ENCODE peak calls at places on chromosomes 12 and 14, in eight cellular contexts. O is left ventricle myocardium inferior; C is stimulated activated CD8-positive, alpha-beta memory T cell treated with anti-CD3 and anti-CD28 coated beads, Interleukin-7, amount 100 ng/mL, for 4 hours; W is colonic mucosa; A is activated CD4-positive, alpha-beta T cell treated with anti-CD3 and anti-CD28 coated beads, Interleukin-2, amount 50 U/mL, for 1 hour; Q is NCI-H1694; K is progenitor cell of endocrine pancreas; F is heart right ventricle. R is an unnamed sample.

GRCh38 chr12:71440393-71441349 is 1.1 kb downstream of the LGR5 start:
- DNase-seq in O (no peak), C (no peak), W (peak), A (no peak), Q (no peak), K (no peak), F (no peak), R (no peak)

GRCh38 chr14:59537476-59537875 is 39.1 kb downstream of the CCDC175 start:
- DNase-seq in O (no peak), C (no peak), W (no peak), A (no peak), Q (no peak), K (no peak), F (no peak), R (no peak)

GRCh38 chr12:1083888-1084262 is 92.9 kb downstream of the ERC1 start:
- DNase-seq in O (no peak), C (no peak), W (no peak), A (no peak), Q (peak), K (no peak), F (no peak), R (no peak)

GRCh38 chr14:77406718-77407117 is 16.6 kb downstream of the NOXRED1 start:
- DNase-seq in O (no peak), C (no peak), W (no peak), A (no peak), Q (no peak), K (no peak), F (no peak), R (no peak)

GRCh38 chr14:29814153-29815057 is 113.2 kb downstream of the PRKD1 start:
- DNase-seq in O (peak), C (no peak), W (no peak), A (no peak), Q (peak), K (no peak), F (peak), R (no peak)

GRCh38 chr12:54228471-54228870 is 39.7 kb upstream of the SMUG1 start:
- DNase-seq in O (no peak), C (no peak), W (no peak), A (no peak), Q (peak), K (no peak), F (no peak), R (no peak)

GRCh38 chr12:5438671-5439200 is 6.8 kb downstream of the NTF3 start:
- DNase-seq in O (no peak), C (no peak), W (no peak), A (no peak), Q (no peak), K (no peak), F (no peak), R (no peak)

GRCh38 chr14:64879635-64880381 is at the start of gene SPTB:
- DNase-seq in O (peak), C (peak), W (peak), A (peak), Q (peak), K (peak), F (peak), R (no peak)

GRCh38 chr12:124340080-124340900 is 45.4 kb downstream of the RFLNA start:
- DNase-seq in O (no peak), C (no peak), W (no peak), A (no peak), Q (no peak), K (no peak), F (no peak), R (no peak)

GRCh38 chr12:81639196-81639595 is 120.0 kb downstream of the PPFIA2 start:
- DNase-seq in O (no peak), C (no peak), W (no peak), A (no peak), Q (no peak), K (no peak), F (no peak), R (peak)

GRCh38 chr14:23571701-23572523 is 4.3 kb upstream of the AP1G2 start:
- DNase-seq in O (no peak), C (no peak), W (no peak), A (no peak), Q (peak), K (no peak), F (no peak), R (no peak)

GRCh38 chr14:59254146-59254910 is 65.9 kb downstream of the DAAM1 start:
- DNase-seq in O (peak), C (no peak), W (peak), A (no peak), Q (no peak), K (no peak), F (peak), R (peak)

GRCh38 chr14:54803926-54804719 is 98.5 kb downstream of the GCH1 start:
- DNase-seq in O (no peak), C (no peak), W (no peak), A (no peak), Q (no peak), K (no peak), F (no peak), R (no peak)

GRCh38 chr14:92867246-92867925 is 55.6 kb upstream of the CHGA start:
- DNase-seq in O (no peak), C (no peak), W (no peak), A (no peak), Q (peak), K (no peak), F (no peak), R (no peak)

GRCh38 chr12:34406228-34406995 is 384.1 kb downstream of the ALG10 start:
- DNase-seq in O (peak), C (no peak), W (peak), A (no peak), Q (no peak), K (peak), F (no peak), R (no peak)